ENCODE peak calls at places on chromosome 18, in nine cellular contexts. J is lower lobe of right lung, X is kidney epithelial cell, E is AG10803, G is sigmoid colon, R is AG09309, T is fibroblast of pulmonary artery, H is fibroblast of lung, A is WERI-Rb-1. D is an unnamed sample.
A peak's percentile ranks its signal among the peaks of the same experiment; 100 is the strongest.

GRCh38 chr18:70377857-70378701 is 89.2 kb downstream of the SOCS6 start:
- DNase-seq in J (no peak), X (no peak), E (no peak), G (no peak), R (no peak), T (no peak), H (no peak), A (no peak), D (no peak)

GRCh38 chr18:36187826-36188721 is 777 bp downstream of the MOCOS start:
- DNase-seq in J (peak; percentile 56), X (no peak), E (peak; percentile 81), G (no peak), R (peak; percentile 34), T (no peak), H (peak; percentile 38), A (no peak), D (peak; percentile 76)

GRCh38 chr18:22005191-22005824 is 164.1 kb upstream of the GATA6 start:
- DNase-seq in J (no peak), X (no peak), E (peak; percentile 20), G (peak; percentile 69), R (no peak), T (no peak), H (peak; percentile 17), A (no peak), D (no peak)

GRCh38 chr18:22466608-22467390 is 49.1 kb upstream of the CTAGE1 start:
- DNase-seq in J (no peak), X (peak; percentile 69), E (peak; percentile 86), G (no peak), R (no peak), T (peak; percentile 70), H (peak; percentile 92), A (no peak), D (peak; percentile 75)

GRCh38 chr18:25921677-25922421 is 168.6 kb downstream of the SS18 start:
- DNase-seq in J (no peak), X (no peak), E (peak; percentile 7), G (no peak), R (no peak), T (peak; percentile 36), H (peak; percentile 0), A (peak; percentile 64), D (no peak)

GRCh38 chr18:8088626-8089025 is 520.6 kb upstream of the RAB12 start:
- DNase-seq in J (no peak), X (no peak), E (no peak), G (no peak), R (no peak), T (no peak), H (no peak), A (peak; percentile 64), D (no peak)

GRCh38 chr18:23300211-23300887 is 152.7 kb upstream of the RIOK3 start:
- DNase-seq in J (no peak), X (no peak), E (peak; percentile 73), G (no peak), R (no peak), T (no peak), H (no peak), A (peak; percentile 44), D (no peak)

GRCh38 chr18:74861154-74861553 is 263.5 kb downstream of the ZNF407 start:
- DNase-seq in J (no peak), X (no peak), E (peak; percentile 1), G (no peak), R (no peak), T (peak; percentile 36), H (peak; percentile 40), A (peak; percentile 55), D (no peak)

GRCh38 chr18:64330161-64330560 is 181.3 kb upstream of the LINC00305 start:
- DNase-seq in J (no peak), X (no peak), E (no peak), G (no peak), R (no peak), T (peak; percentile 1), H (no peak), A (peak; percentile 22), D (no peak)

GRCh38 chr18:59921384-59921891 is 21.6 kb downstream of the PMAIP1 start:
- DNase-seq in J (no peak), X (no peak), E (peak; percentile 77), G (no peak), R (no peak), T (no peak), H (peak; percentile 29), A (no peak), D (no peak)

GRCh38 chr18:60020107-60020925 is 120.5 kb downstream of the PMAIP1 start:
- DNase-seq in J (no peak), X (peak; percentile 65), E (peak; percentile 86), G (no peak), R (no peak), T (no peak), H (peak; percentile 60), A (no peak), D (peak; percentile 12)

GRCh38 chr18:6997802-6998201 is 119.8 kb downstream of the LAMA1 start:
- DNase-seq in J (no peak), X (no peak), E (peak; percentile 35), G (no peak), R (no peak), T (peak; percentile 62), H (no peak), A (no peak), D (peak; percentile 15)

GRCh38 chr18:33833847-33834246 is 255.8 kb downstream of the ASXL3 start:
- DNase-seq in J (no peak), X (no peak), E (no peak), G (no peak), R (no peak), T (no peak), H (no peak), A (no peak), D (no peak)

GRCh38 chr18:47817017-47817911 is 113.2 kb downstream of the SMAD2 start:
- DNase-seq in J (no peak), X (no peak), E (peak; percentile 21), G (no peak), R (no peak), T (no peak), H (no peak), A (no peak), D (peak; percentile 4)

GRCh38 chr18:70418551-70419311 is 129.9 kb downstream of the SOCS6 start:
- DNase-seq in J (no peak), X (no peak), E (no peak), G (no peak), R (no peak), T (no peak), H (peak; percentile 46), A (peak; percentile 22), D (no peak)

GRCh38 chr18:10194592-10194991 is 259.8 kb upstream of the APCDD1 start:
- DNase-seq in J (no peak), X (no peak), E (no peak), G (no peak), R (no peak), T (no peak), H (no peak), A (peak; percentile 30), D (peak; percentile 34)

DNA sequence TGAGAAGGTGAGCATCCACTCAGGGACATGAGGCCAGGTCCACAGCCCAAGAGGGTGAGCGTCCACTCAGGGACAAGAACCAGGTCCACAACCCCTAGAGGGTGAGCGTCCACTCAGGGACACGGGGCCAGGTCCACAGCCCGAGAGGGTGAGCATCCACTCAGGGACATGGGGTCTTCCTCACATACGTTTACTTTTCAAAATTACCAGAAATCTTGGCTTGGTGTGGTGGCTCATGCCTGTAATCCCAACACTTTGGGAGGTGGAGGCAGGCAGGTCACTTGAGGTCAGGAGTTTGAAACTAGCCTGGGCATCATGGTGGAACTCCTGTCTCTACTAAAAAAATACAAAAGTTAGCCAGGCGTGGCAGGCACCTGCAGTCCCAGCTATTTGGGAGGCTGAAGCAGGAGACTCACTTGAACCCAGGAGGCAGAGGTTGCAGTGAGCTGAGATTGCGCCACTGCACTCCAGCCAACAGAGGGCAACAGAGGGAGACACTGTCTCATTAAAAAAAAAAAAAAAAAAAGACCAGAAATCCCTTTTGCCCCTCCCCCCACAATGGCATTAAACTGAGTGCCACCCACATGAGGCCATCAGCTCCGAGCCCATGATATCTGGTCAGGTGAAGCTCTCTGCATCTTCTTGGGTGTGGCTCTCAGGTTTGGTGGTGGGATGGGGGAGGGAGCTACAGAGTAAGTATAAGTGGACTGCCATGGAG is 9.0 kb upstream of the MBP start:
- DNase-seq in J (no peak), X (no peak), E (no peak), G (no peak), R (no peak), T (no peak), H (no peak), A (no peak), D (no peak)
- TF ChIP-seq CTCF in J (peak; percentile 30), X (peak; percentile 8), E (no peak), G (no peak), R (no peak), T (peak; percentile 13), H (no peak), A (peak; percentile 55), D (no peak)

GRCh38 chr18:68459968-68460367 is 254.9 kb downstream of the TMX3 start:
- DNase-seq in J (no peak), X (no peak), E (no peak), G (no peak), R (no peak), T (no peak), H (no peak), A (no peak), D (no peak)

GRCh38 chr18:68455229-68455603 is 259.7 kb downstream of the TMX3 start:
- DNase-seq in J (no peak), X (no peak), E (no peak), G (no peak), R (no peak), T (no peak), H (no peak), A (no peak), D (no peak)

GRCh38 chr18:68461635-68462034 is 253.3 kb downstream of the TMX3 start:
- DNase-seq in J (no peak), X (no peak), E (no peak), G (no peak), R (no peak), T (no peak), H (no peak), A (no peak), D (no peak)

GRCh38 chr18:68454511-68455228 is 260.2 kb downstream of the TMX3 start:
- DNase-seq in J (no peak), X (no peak), E (peak; percentile 59), G (no peak), R (no peak), T (peak; percentile 75), H (peak; percentile 87), A (no peak), D (peak; percentile 75)

GRCh38 chr18:68456985-68457384 is 257.9 kb downstream of the TMX3 start:
- DNase-seq in J (no peak), X (no peak), E (no peak), G (no peak), R (no peak), T (no peak), H (peak; percentile 48), A (no peak), D (no peak)
- H3K4me3 ChIP-seq in J (no peak overlapping the region), X (no peak overlapping the region), E (no peak overlapping the region), G (no peak overlapping the region), R (no peak overlapping the region), T (no peak overlapping the region), H (no peak overlapping the region), A (no peak overlapping the region), D (no peak overlapping the region)

GRCh38 chr18:27797484-27797883 is 379.4 kb downstream of the CDH2 start:
- DNase-seq in J (no peak), X (no peak), E (no peak), G (no peak), R (no peak), T (no peak), H (no peak), A (no peak), D (no peak)
- TF ChIP-seq CTCF in J (no peak), X (no peak), E (no peak), G (no peak), R (no peak), T (no peak), H (no peak), A (no peak), D (no peak)

GRCh38 chr18:62612246-62612645 is 89.4 kb downstream of the ZCCHC2 start:
- DNase-seq in J (no peak), X (no peak), E (no peak), G (no peak), R (no peak), T (no peak), H (no peak), A (no peak), D (no peak)
- H3K4me3 ChIP-seq in J (no peak overlapping the region), X (no peak overlapping the region), E (no peak overlapping the region), G (no peak overlapping the region), R (no peak overlapping the region), T (no peak overlapping the region), H (no peak overlapping the region), A (no peak overlapping the region), D (no peak overlapping the region)